ENCODE peak calls at places on chromosomes 13 and 19, in seven cellular contexts. One of them, this sample, is unnamed.
A peak's percentile ranks its signal among the peaks of the same experiment; 100 is the strongest.

GRCh38 chr19:13112555-13112954 is 4.0 kb downstream of the TRMT1 start:
- DNase-seq in fibroblast of pulmonary artery: no peak
- DNase-seq in stimulated activated CD8-positive, alpha-beta memory T cell treated with anti-CD3 and anti-CD28 coated beads, Interleukin-15, amount 100 ng/mL, for 1 hour: no peak
- DNase-seq in mesendoderm: no peak
- DNase-seq in pancreas: no peak
- DNase-seq in AG09309: no peak
- DNase-seq in SJSA1: no peak
- DNase-seq in this sample: no peak

GRCh38 chr13:43720780-43721397 is 65.9 kb downstream of the ENOX1 start:
- DNase-seq in fibroblast of pulmonary artery: peak; percentile 4
- DNase-seq in stimulated activated CD8-positive, alpha-beta memory T cell treated with anti-CD3 and anti-CD28 coated beads, Interleukin-15, amount 100 ng/mL, for 1 hour: no peak
- DNase-seq in mesendoderm: no peak
- DNase-seq in pancreas: no peak
- DNase-seq in AG09309: no peak
- DNase-seq in SJSA1: no peak
- DNase-seq in this sample: no peak

GRCh38 chr19:3668331-3669133 is 31.7 kb downstream of the PIP5K1C start:
- DNase-seq in fibroblast of pulmonary artery: peak; percentile 40
- DNase-seq in stimulated activated CD8-positive, alpha-beta memory T cell treated with anti-CD3 and anti-CD28 coated beads, Interleukin-15, amount 100 ng/mL, for 1 hour: no peak
- DNase-seq in mesendoderm: no peak
- DNase-seq in pancreas: no peak
- DNase-seq in AG09309: no peak
- DNase-seq in SJSA1: no peak
- DNase-seq in this sample: no peak

GRCh38 chr19:46502891-46503290 is 7.2 kb upstream of the PNMA8B start:
- DNase-seq in fibroblast of pulmonary artery: no peak
- DNase-seq in stimulated activated CD8-positive, alpha-beta memory T cell treated with anti-CD3 and anti-CD28 coated beads, Interleukin-15, amount 100 ng/mL, for 1 hour: no peak
- DNase-seq in mesendoderm: no peak
- DNase-seq in pancreas: no peak
- DNase-seq in AG09309: no peak
- DNase-seq in SJSA1: no peak
- DNase-seq in this sample: no peak

GRCh38 chr13:66407159-66407558 is 823.0 kb downstream of the PCDH9 start:
- DNase-seq in fibroblast of pulmonary artery: no peak
- DNase-seq in stimulated activated CD8-positive, alpha-beta memory T cell treated with anti-CD3 and anti-CD28 coated beads, Interleukin-15, amount 100 ng/mL, for 1 hour: no peak
- DNase-seq in mesendoderm: no peak
- DNase-seq in pancreas: no peak
- DNase-seq in AG09309: no peak
- DNase-seq in SJSA1: no peak
- DNase-seq in this sample: no peak

GRCh38 chr19:33426621-33427475 is 53.3 kb downstream of the CEBPG start:
- DNase-seq in fibroblast of pulmonary artery: no peak
- DNase-seq in stimulated activated CD8-positive, alpha-beta memory T cell treated with anti-CD3 and anti-CD28 coated beads, Interleukin-15, amount 100 ng/mL, for 1 hour: no peak
- DNase-seq in mesendoderm: no peak
- DNase-seq in pancreas: no peak
- DNase-seq in AG09309: no peak
- DNase-seq in SJSA1: no peak
- DNase-seq in this sample: no peak

GRCh38 chr13:34044041-34044440 is 226.1 kb downstream of the RFC3 start:
- DNase-seq in fibroblast of pulmonary artery: peak; percentile 17
- DNase-seq in stimulated activated CD8-positive, alpha-beta memory T cell treated with anti-CD3 and anti-CD28 coated beads, Interleukin-15, amount 100 ng/mL, for 1 hour: no peak
- DNase-seq in mesendoderm: peak; percentile 69
- DNase-seq in pancreas: no peak
- DNase-seq in AG09309: peak; percentile 29
- DNase-seq in SJSA1: peak; percentile 65
- DNase-seq in this sample: no peak

GRCh38 chr19:8361921-8362793 is 1.8 kb upstream of the ANGPTL4 start:
- DNase-seq in fibroblast of pulmonary artery: peak; percentile 99
- DNase-seq in stimulated activated CD8-positive, alpha-beta memory T cell treated with anti-CD3 and anti-CD28 coated beads, Interleukin-15, amount 100 ng/mL, for 1 hour: no peak
- DNase-seq in mesendoderm: no peak
- DNase-seq in pancreas: peak; percentile 98
- DNase-seq in AG09309: peak; percentile 95
- DNase-seq in SJSA1: peak; percentile 95
- DNase-seq in this sample: peak; percentile 95

GRCh38 chr19:36054733-36055686 is at the start of gene WDR62:
- DNase-seq in fibroblast of pulmonary artery: no peak
- DNase-seq in stimulated activated CD8-positive, alpha-beta memory T cell treated with anti-CD3 and anti-CD28 coated beads, Interleukin-15, amount 100 ng/mL, for 1 hour: peak; percentile 94
- DNase-seq in mesendoderm: peak; percentile 94
- DNase-seq in pancreas: peak; percentile 95
- DNase-seq in AG09309: no peak
- DNase-seq in SJSA1: peak; percentile 95
- DNase-seq in this sample: peak; percentile 89

GRCh38 chr19:16860118-16860517 is 28.7 kb upstream of the F2RL3 start:
- DNase-seq in fibroblast of pulmonary artery: no peak
- DNase-seq in stimulated activated CD8-positive, alpha-beta memory T cell treated with anti-CD3 and anti-CD28 coated beads, Interleukin-15, amount 100 ng/mL, for 1 hour: no peak
- DNase-seq in mesendoderm: no peak
- DNase-seq in pancreas: no peak
- DNase-seq in AG09309: peak; percentile 24
- DNase-seq in SJSA1: no peak
- DNase-seq in this sample: no peak

GRCh38 chr19:29454109-29454508 is 71.7 kb upstream of the VSTM2B start:
- DNase-seq in fibroblast of pulmonary artery: no peak
- DNase-seq in stimulated activated CD8-positive, alpha-beta memory T cell treated with anti-CD3 and anti-CD28 coated beads, Interleukin-15, amount 100 ng/mL, for 1 hour: no peak
- DNase-seq in mesendoderm: no peak
- DNase-seq in pancreas: no peak
- DNase-seq in AG09309: no peak
- DNase-seq in SJSA1: peak; percentile 10
- DNase-seq in this sample: no peak

GRCh38 chr13:74770361-74770760 is 636.2 kb upstream of the KLF12 start:
- DNase-seq in fibroblast of pulmonary artery: peak; percentile 91
- DNase-seq in stimulated activated CD8-positive, alpha-beta memory T cell treated with anti-CD3 and anti-CD28 coated beads, Interleukin-15, amount 100 ng/mL, for 1 hour: no peak
- DNase-seq in mesendoderm: peak; percentile 20
- DNase-seq in pancreas: no peak
- DNase-seq in AG09309: peak; percentile 87
- DNase-seq in SJSA1: no peak
- DNase-seq in this sample: peak; percentile 88

GRCh38 chr19:32924200-32924599 is 47.6 kb downstream of the CEP89 start:
- DNase-seq in fibroblast of pulmonary artery: peak; percentile 1
- DNase-seq in stimulated activated CD8-positive, alpha-beta memory T cell treated with anti-CD3 and anti-CD28 coated beads, Interleukin-15, amount 100 ng/mL, for 1 hour: no peak
- DNase-seq in mesendoderm: no peak
- DNase-seq in pancreas: no peak
- DNase-seq in AG09309: no peak
- DNase-seq in SJSA1: no peak
- DNase-seq in this sample: no peak

GRCh38 chr13:109205315-109205714 is 575.9 kb downstream of the MYO16 start:
- DNase-seq in fibroblast of pulmonary artery: peak; percentile 18
- DNase-seq in stimulated activated CD8-positive, alpha-beta memory T cell treated with anti-CD3 and anti-CD28 coated beads, Interleukin-15, amount 100 ng/mL, for 1 hour: no peak
- DNase-seq in mesendoderm: no peak
- DNase-seq in pancreas: no peak
- DNase-seq in AG09309: no peak
- DNase-seq in SJSA1: no peak
- DNase-seq in this sample: no peak

GRCh38 chr19:56145698-56146097 is 4.6 kb downstream of the ZNF444 start:
- DNase-seq in fibroblast of pulmonary artery: no peak
- DNase-seq in stimulated activated CD8-positive, alpha-beta memory T cell treated with anti-CD3 and anti-CD28 coated beads, Interleukin-15, amount 100 ng/mL, for 1 hour: no peak
- DNase-seq in mesendoderm: no peak
- DNase-seq in pancreas: peak; percentile 48
- DNase-seq in AG09309: no peak
- DNase-seq in SJSA1: no peak
- DNase-seq in this sample: no peak

GRCh38 chr19:49847731-49848696 is 2.9 kb upstream of the PTOV1 start:
- DNase-seq in fibroblast of pulmonary artery: peak; percentile 85
- DNase-seq in stimulated activated CD8-positive, alpha-beta memory T cell treated with anti-CD3 and anti-CD28 coated beads, Interleukin-15, amount 100 ng/mL, for 1 hour: no peak
- DNase-seq in mesendoderm: no peak
- DNase-seq in pancreas: no peak
- DNase-seq in AG09309: peak; percentile 80
- DNase-seq in SJSA1: peak; percentile 76
- DNase-seq in this sample: peak; percentile 17

This sample was measured in amniotic stem cell.